ENCODE peak calls at places on chromosome 22, in ten cellular contexts. One of them, this sample, is unnamed.
A peak's percentile ranks its signal among the peaks of the same experiment; 100 is the strongest.

GRCh38 chr22:21698430-21699329 is 32.9 kb downstream of the PPIL2 start:
- DNase-seq in right lobe of liver: no peak
- DNase-seq in GM20000: no peak
- DNase-seq in activated CD4-positive, alpha-beta T cell treated with anti-CD3 and anti-CD28 coated beads, Interleukin-2, amount 10 ng/mL, durations not matched to agents 7 days and 5 days: no peak
- DNase-seq in occipital lobe: no peak
- DNase-seq in NCI-H460: no peak
- DNase-seq in stimulated activated CD4-positive, alpha-beta T cell treated with anti-CD3 and anti-CD28 coated beads, Interleukin-2, amount 100 ng/mL, for 48 hours: no peak
- DNase-seq in IMR-90: no peak
- DNase-seq in brain pericyte: peak; percentile 56
- DNase-seq in HCEC 1CT: no peak
- DNase-seq in this sample: peak; percentile 32

GRCh38 chr22:43853328-43853931 is 8.9 kb downstream of the SULT4A1 start:
- DNase-seq in right lobe of liver: no peak
- DNase-seq in GM20000: no peak
- DNase-seq in activated CD4-positive, alpha-beta T cell treated with anti-CD3 and anti-CD28 coated beads, Interleukin-2, amount 10 ng/mL, durations not matched to agents 7 days and 5 days: no peak
- DNase-seq in occipital lobe: no peak
- DNase-seq in NCI-H460: no peak
- DNase-seq in stimulated activated CD4-positive, alpha-beta T cell treated with anti-CD3 and anti-CD28 coated beads, Interleukin-2, amount 100 ng/mL, for 48 hours: no peak
- DNase-seq in IMR-90: no peak
- DNase-seq in brain pericyte: no peak
- DNase-seq in HCEC 1CT: no peak
- DNase-seq in this sample: no peak

GRCh38 chr22:27337676-27338075 is 463.9 kb downstream of the MN1 start:
- DNase-seq in right lobe of liver: no peak
- DNase-seq in GM20000: no peak
- DNase-seq in activated CD4-positive, alpha-beta T cell treated with anti-CD3 and anti-CD28 coated beads, Interleukin-2, amount 10 ng/mL, durations not matched to agents 7 days and 5 days: no peak
- DNase-seq in occipital lobe: no peak
- DNase-seq in NCI-H460: no peak
- DNase-seq in stimulated activated CD4-positive, alpha-beta T cell treated with anti-CD3 and anti-CD28 coated beads, Interleukin-2, amount 100 ng/mL, for 48 hours: no peak
- DNase-seq in IMR-90: no peak
- DNase-seq in brain pericyte: no peak
- DNase-seq in HCEC 1CT: no peak
- DNase-seq in this sample: no peak

GRCh38 chr22:46090631-46091201 is 59.6 kb upstream of the PPARA start:
- DNase-seq in right lobe of liver: no peak
- DNase-seq in GM20000: no peak
- DNase-seq in activated CD4-positive, alpha-beta T cell treated with anti-CD3 and anti-CD28 coated beads, Interleukin-2, amount 10 ng/mL, durations not matched to agents 7 days and 5 days: no peak
- DNase-seq in occipital lobe: no peak
- DNase-seq in NCI-H460: no peak
- DNase-seq in stimulated activated CD4-positive, alpha-beta T cell treated with anti-CD3 and anti-CD28 coated beads, Interleukin-2, amount 100 ng/mL, for 48 hours: no peak
- DNase-seq in IMR-90: peak; percentile 24
- DNase-seq in brain pericyte: no peak
- DNase-seq in HCEC 1CT: peak; percentile 21
- DNase-seq in this sample: no peak

GRCh38 chr22:39935622-39936021 is 24.6 kb upstream of the TMA7B start:
- DNase-seq in right lobe of liver: no peak
- DNase-seq in GM20000: no peak
- DNase-seq in activated CD4-positive, alpha-beta T cell treated with anti-CD3 and anti-CD28 coated beads, Interleukin-2, amount 10 ng/mL, durations not matched to agents 7 days and 5 days: no peak
- DNase-seq in occipital lobe: no peak
- DNase-seq in NCI-H460: no peak
- DNase-seq in stimulated activated CD4-positive, alpha-beta T cell treated with anti-CD3 and anti-CD28 coated beads, Interleukin-2, amount 100 ng/mL, for 48 hours: no peak
- DNase-seq in IMR-90: no peak
- DNase-seq in brain pericyte: no peak
- DNase-seq in HCEC 1CT: no peak
- DNase-seq in this sample: no peak

GRCh38 chr22:47043835-47044721 is 281.6 kb downstream of the TBC1D22A start:
- DNase-seq in right lobe of liver: no peak
- DNase-seq in GM20000: no peak
- DNase-seq in activated CD4-positive, alpha-beta T cell treated with anti-CD3 and anti-CD28 coated beads, Interleukin-2, amount 10 ng/mL, durations not matched to agents 7 days and 5 days: no peak
- DNase-seq in occipital lobe: no peak
- DNase-seq in NCI-H460: no peak
- DNase-seq in stimulated activated CD4-positive, alpha-beta T cell treated with anti-CD3 and anti-CD28 coated beads, Interleukin-2, amount 100 ng/mL, for 48 hours: no peak
- DNase-seq in IMR-90: peak; percentile 54
- DNase-seq in brain pericyte: no peak
- DNase-seq in HCEC 1CT: peak; percentile 20
- DNase-seq in this sample: no peak

GRCh38 chr22:29199702-29200400 is 5.8 kb upstream of the EMID1 start:
- DNase-seq in right lobe of liver: no peak
- DNase-seq in GM20000: peak; percentile 9
- DNase-seq in activated CD4-positive, alpha-beta T cell treated with anti-CD3 and anti-CD28 coated beads, Interleukin-2, amount 10 ng/mL, durations not matched to agents 7 days and 5 days: no peak
- DNase-seq in occipital lobe: no peak
- DNase-seq in NCI-H460: no peak
- DNase-seq in stimulated activated CD4-positive, alpha-beta T cell treated with anti-CD3 and anti-CD28 coated beads, Interleukin-2, amount 100 ng/mL, for 48 hours: no peak
- DNase-seq in IMR-90: no peak
- DNase-seq in brain pericyte: no peak
- DNase-seq in HCEC 1CT: no peak
- DNase-seq in this sample: no peak

GRCh38 chr22:50500452-50500851 is 7.0 kb downstream of the LMF2 start:
- DNase-seq in right lobe of liver: no peak
- DNase-seq in GM20000: no peak
- DNase-seq in activated CD4-positive, alpha-beta T cell treated with anti-CD3 and anti-CD28 coated beads, Interleukin-2, amount 10 ng/mL, durations not matched to agents 7 days and 5 days: no peak
- DNase-seq in occipital lobe: no peak
- DNase-seq in NCI-H460: no peak
- DNase-seq in stimulated activated CD4-positive, alpha-beta T cell treated with anti-CD3 and anti-CD28 coated beads, Interleukin-2, amount 100 ng/mL, for 48 hours: no peak
- DNase-seq in IMR-90: no peak
- DNase-seq in brain pericyte: no peak
- DNase-seq in HCEC 1CT: no peak
- DNase-seq in this sample: no peak

GRCh38 chr22:38141574-38141973 is 31.1 kb upstream of the BAIAP2L2 start:
- DNase-seq in right lobe of liver: peak; percentile 30
- DNase-seq in GM20000: no peak
- DNase-seq in activated CD4-positive, alpha-beta T cell treated with anti-CD3 and anti-CD28 coated beads, Interleukin-2, amount 10 ng/mL, durations not matched to agents 7 days and 5 days: no peak
- DNase-seq in occipital lobe: no peak
- DNase-seq in NCI-H460: no peak
- DNase-seq in stimulated activated CD4-positive, alpha-beta T cell treated with anti-CD3 and anti-CD28 coated beads, Interleukin-2, amount 100 ng/mL, for 48 hours: no peak
- DNase-seq in IMR-90: no peak
- DNase-seq in brain pericyte: no peak
- DNase-seq in HCEC 1CT: no peak
- DNase-seq in this sample: no peak

GRCh38 chr22:37571258-37571991 is 8.5 kb downstream of the LGALS2 start:
- DNase-seq in right lobe of liver: no peak
- DNase-seq in GM20000: no peak
- DNase-seq in activated CD4-positive, alpha-beta T cell treated with anti-CD3 and anti-CD28 coated beads, Interleukin-2, amount 10 ng/mL, durations not matched to agents 7 days and 5 days: no peak
- DNase-seq in occipital lobe: no peak
- DNase-seq in NCI-H460: peak; percentile 36
- DNase-seq in stimulated activated CD4-positive, alpha-beta T cell treated with anti-CD3 and anti-CD28 coated beads, Interleukin-2, amount 100 ng/mL, for 48 hours: no peak
- DNase-seq in IMR-90: peak; percentile 26
- DNase-seq in brain pericyte: no peak
- DNase-seq in HCEC 1CT: no peak
- DNase-seq in this sample: no peak

GRCh38 chr22:43300891-43301676 is 42.1 kb downstream of the SCUBE1 start:
- DNase-seq in right lobe of liver: no peak
- DNase-seq in GM20000: no peak
- DNase-seq in activated CD4-positive, alpha-beta T cell treated with anti-CD3 and anti-CD28 coated beads, Interleukin-2, amount 10 ng/mL, durations not matched to agents 7 days and 5 days: no peak
- DNase-seq in occipital lobe: no peak
- DNase-seq in NCI-H460: no peak
- DNase-seq in stimulated activated CD4-positive, alpha-beta T cell treated with anti-CD3 and anti-CD28 coated beads, Interleukin-2, amount 100 ng/mL, for 48 hours: no peak
- DNase-seq in IMR-90: no peak
- DNase-seq in brain pericyte: no peak
- DNase-seq in HCEC 1CT: no peak
- DNase-seq in this sample: no peak

GRCh38 chr22:42964994-42965699 is 49.8 kb downstream of the PACSIN2 start:
- DNase-seq in right lobe of liver: no peak
- DNase-seq in GM20000: peak; percentile 61
- DNase-seq in activated CD4-positive, alpha-beta T cell treated with anti-CD3 and anti-CD28 coated beads, Interleukin-2, amount 10 ng/mL, durations not matched to agents 7 days and 5 days: no peak
- DNase-seq in occipital lobe: no peak
- DNase-seq in NCI-H460: no peak
- DNase-seq in stimulated activated CD4-positive, alpha-beta T cell treated with anti-CD3 and anti-CD28 coated beads, Interleukin-2, amount 100 ng/mL, for 48 hours: peak; percentile 33
- DNase-seq in IMR-90: peak; percentile 45
- DNase-seq in brain pericyte: no peak
- DNase-seq in HCEC 1CT: no peak
- DNase-seq in this sample: no peak

GRCh38 chr22:42939451-42939881 is 75.5 kb downstream of the PACSIN2 start:
- DNase-seq in right lobe of liver: no peak
- DNase-seq in GM20000: no peak
- DNase-seq in activated CD4-positive, alpha-beta T cell treated with anti-CD3 and anti-CD28 coated beads, Interleukin-2, amount 10 ng/mL, durations not matched to agents 7 days and 5 days: no peak
- DNase-seq in occipital lobe: no peak
- DNase-seq in NCI-H460: no peak
- DNase-seq in stimulated activated CD4-positive, alpha-beta T cell treated with anti-CD3 and anti-CD28 coated beads, Interleukin-2, amount 100 ng/mL, for 48 hours: no peak
- DNase-seq in IMR-90: no peak
- DNase-seq in brain pericyte: no peak
- DNase-seq in HCEC 1CT: no peak
- DNase-seq in this sample: no peak

GRCh38 chr22:28942801-28943500 is 59.6 kb downstream of the ZNRF3 start:
- DNase-seq in right lobe of liver: no peak
- DNase-seq in GM20000: no peak
- DNase-seq in activated CD4-positive, alpha-beta T cell treated with anti-CD3 and anti-CD28 coated beads, Interleukin-2, amount 10 ng/mL, durations not matched to agents 7 days and 5 days: no peak
- DNase-seq in occipital lobe: no peak
- DNase-seq in NCI-H460: no peak
- DNase-seq in stimulated activated CD4-positive, alpha-beta T cell treated with anti-CD3 and anti-CD28 coated beads, Interleukin-2, amount 100 ng/mL, for 48 hours: no peak
- DNase-seq in IMR-90: no peak
- DNase-seq in brain pericyte: no peak
- DNase-seq in HCEC 1CT: no peak
- DNase-seq in this sample: no peak

GRCh38 chr22:22720201-22720723 is 75.8 kb downstream of the GGTLC2 start:
- DNase-seq in right lobe of liver: no peak
- DNase-seq in GM20000: peak; percentile 72
- DNase-seq in activated CD4-positive, alpha-beta T cell treated with anti-CD3 and anti-CD28 coated beads, Interleukin-2, amount 10 ng/mL, durations not matched to agents 7 days and 5 days: peak; percentile 39
- DNase-seq in occipital lobe: no peak
- DNase-seq in NCI-H460: peak; percentile 39
- DNase-seq in stimulated activated CD4-positive, alpha-beta T cell treated with anti-CD3 and anti-CD28 coated beads, Interleukin-2, amount 100 ng/mL, for 48 hours: peak; percentile 22
- DNase-seq in IMR-90: peak; percentile 34
- DNase-seq in brain pericyte: no peak
- DNase-seq in HCEC 1CT: peak; percentile 57
- DNase-seq in this sample: no peak

This sample was measured in smooth muscle cell of the brain vasculature.